ENCODE peak calls at places on chromosome 3, in seven cellular contexts. X, Y, B, R, F, T and A are unnamed samples.
A peak's percentile ranks its signal among the peaks of the same experiment; 100 is the strongest.

GRCh38 chr3:46482632-46483311 is 15.0 kb upstream of the RTP3 start:
- DNase-seq in X (no peak), Y (peak; percentile 6), B (no peak), R (no peak), F (no peak), T (no peak), A (no peak)

GRCh38 chr3:176075491-176075890 is 1121.8 kb downstream of the TBL1XR1 start:
- DNase-seq in X (no peak), Y (no peak), B (no peak), R (no peak), F (no peak), T (no peak), A (no peak)

GRCh38 chr3:139447486-139447885 is 28.8 kb downstream of the RBP2 start:
- DNase-seq in X (no peak), Y (no peak), B (no peak), R (no peak), F (no peak), T (no peak), A (no peak)

GRCh38 chr3:49705390-49705960 is 14.0 kb downstream of the AMIGO3 start:
- DNase-seq in X (no peak), Y (no peak), B (no peak), R (no peak), F (no peak), T (no peak), A (no peak)

GRCh38 chr3:30319713-30320112 is 286.7 kb upstream of the TGFBR2 start:
- DNase-seq in X (peak; percentile 59), Y (no peak), B (peak; percentile 71), R (peak; percentile 27), F (no peak), T (no peak), A (peak; percentile 72)

GRCh38 chr3:142027713-142028112 is 121.6 kb downstream of the TFDP2 start:
- DNase-seq in X (no peak), Y (no peak), B (peak; percentile 6), R (no peak), F (no peak), T (no peak), A (no peak)

GRCh38 chr3:98680723-98681122 is 82.4 kb upstream of the ST3GAL6 start:
- DNase-seq in X (no peak), Y (no peak), B (no peak), R (no peak), F (no peak), T (no peak), A (no peak)

GRCh38 chr3:180183346-180183745 is 146.6 kb upstream of the PEX5L start:
- DNase-seq in X (no peak), Y (no peak), B (no peak), R (no peak), F (no peak), T (no peak), A (no peak)

GRCh38 chr3:161503271-161503670 is 6.7 kb downstream of the OTOL1 start:
- DNase-seq in X (no peak), Y (no peak), B (no peak), R (no peak), F (no peak), T (no peak), A (no peak)

GRCh38 chr3:167565489-167565888 is 88.3 kb downstream of the WDR49 start:
- DNase-seq in X (no peak), Y (no peak), B (no peak), R (no peak), F (no peak), T (no peak), A (no peak)

GRCh38 chr3:104604326-104605010 is 762.2 kb upstream of the ALCAM start:
- DNase-seq in X (no peak), Y (no peak), B (no peak), R (no peak), F (no peak), T (no peak), A (no peak)

GRCh38 chr3:180680097-180680430 is 775 bp upstream of the CCDC39 start:
- DNase-seq in X (no peak), Y (no peak), B (peak; percentile 32), R (no peak), F (no peak), T (peak; percentile 10), A (no peak)

GRCh38 chr3:108493862-108494261 is 16.5 kb downstream of the MYH15 start:
- DNase-seq in X (no peak), Y (no peak), B (peak; percentile 31), R (no peak), F (no peak), T (no peak), A (peak; percentile 52)

GRCh38 chr3:110738531-110738930 is 333.1 kb upstream of the NECTIN3 start:
- DNase-seq in X (no peak), Y (no peak), B (no peak), R (no peak), F (no peak), T (no peak), A (no peak)

GRCh38 chr3:38345879-38346583 is 554 bp upstream of the XYLB start:
- DNase-seq in X (no peak), Y (no peak), B (no peak), R (no peak), F (no peak), T (no peak), A (no peak)
- H3K4me3 ChIP-seq in X (no peak overlapping the region), Y (peak overlapping the region; percentile 94), B (no peak overlapping the region), R (peak overlapping the region; percentile 71), F (no peak overlapping the region), T (peak overlapping the region; percentile 58), A (peak overlapping the region; percentile 70)

DNA sequence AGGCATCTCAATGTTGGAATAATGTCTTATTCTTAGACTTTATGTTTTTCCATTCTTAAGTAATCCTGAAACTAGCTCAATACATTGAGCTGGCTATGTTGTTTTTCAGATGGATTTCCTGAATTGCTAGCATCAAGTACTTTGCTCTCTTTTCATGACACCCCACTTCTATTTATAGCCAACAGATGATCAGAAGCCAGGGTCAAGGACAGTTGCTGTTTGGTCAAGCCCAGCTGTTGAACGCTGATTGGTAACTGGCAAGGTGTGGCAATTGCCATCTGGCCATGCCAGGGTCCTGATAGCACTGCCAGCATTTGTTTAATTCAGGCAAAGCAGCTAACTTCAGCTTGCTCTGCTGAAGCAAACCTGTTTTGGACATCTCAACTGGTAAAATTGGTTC is 46.2 kb upstream of the PLCL2 start:
- DNase-seq in X (peak; percentile 53), Y (peak; percentile 92), B (no peak), R (peak; percentile 78), F (no peak), T (no peak), A (peak; percentile 67)
- H3K27ac ChIP-seq in X (peak overlapping the region; percentile 76), Y (peak overlapping the region; percentile 77), B (no peak overlapping the region), R (peak overlapping the region; percentile 79), F (no peak overlapping the region), T (no peak overlapping the region), A (no peak overlapping the region)

GRCh38 chr3:1007890-1008289 is 84.9 kb upstream of the CNTN6 start:
- DNase-seq in X (no peak), Y (no peak), B (no peak), R (no peak), F (no peak), T (no peak), A (no peak)

GRCh38 chr3:1010228-1010627 is 82.6 kb upstream of the CNTN6 start:
- DNase-seq in X (no peak), Y (no peak), B (no peak), R (no peak), F (no peak), T (no peak), A (no peak)
- H3K9me3 ChIP-seq in X (no peaks in the 10 kb centered on the region), Y (no peaks in the 10 kb centered on the region), B (peaks cover 5% of the 10 kb centered on the region), R (no peaks in the 10 kb centered on the region), F (no peaks in the 10 kb centered on the region), T (no peaks in the 10 kb centered on the region), A (no peaks in the 10 kb centered on the region)

DNA sequence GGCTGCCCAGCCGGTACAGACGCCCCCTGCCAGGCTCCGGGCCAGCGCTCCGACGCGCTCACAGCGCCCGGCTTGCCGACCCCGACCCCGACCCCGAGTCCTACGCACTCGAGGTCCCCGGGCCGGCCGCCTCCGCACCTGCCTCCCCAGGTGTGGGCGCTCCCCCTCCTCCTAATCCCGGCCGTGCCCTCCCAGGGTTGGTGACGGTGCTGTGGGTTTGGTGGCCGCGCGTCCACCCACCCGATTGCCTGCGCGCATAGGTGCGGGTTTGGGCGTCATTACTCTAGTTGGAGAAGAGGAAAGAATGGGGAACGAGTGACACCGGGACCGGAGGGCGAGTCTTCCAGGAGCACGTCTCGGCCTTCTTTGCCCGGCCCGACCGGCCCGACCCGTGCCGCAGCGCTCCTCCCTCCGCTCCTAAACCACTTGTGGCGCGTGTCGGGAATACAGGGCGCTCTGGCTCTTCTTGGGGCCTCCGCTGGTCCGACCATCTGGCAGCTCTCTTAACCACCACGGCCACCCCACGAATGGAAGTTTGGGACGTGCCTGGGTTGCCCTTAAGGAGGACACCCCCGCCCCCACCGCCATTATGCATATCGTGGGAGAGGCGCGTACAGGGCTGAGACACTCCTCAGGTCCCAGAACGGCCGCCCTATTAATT is 814 bp upstream of the THRB start:
- DNase-seq in X (peak; percentile 84), Y (peak; percentile 69), B (peak; percentile 61), R (peak; percentile 75), F (no peak), T (no peak), A (peak; percentile 84)
- H3K4me3 ChIP-seq in X (peak overlapping the region; percentile 59), Y (peak overlapping the region; percentile 68), B (peak overlapping the region; percentile 93), R (peak overlapping the region; percentile 78), F (no peak overlapping the region), T (peak overlapping the region; percentile 88), A (peak overlapping the region; percentile 51)

DNA sequence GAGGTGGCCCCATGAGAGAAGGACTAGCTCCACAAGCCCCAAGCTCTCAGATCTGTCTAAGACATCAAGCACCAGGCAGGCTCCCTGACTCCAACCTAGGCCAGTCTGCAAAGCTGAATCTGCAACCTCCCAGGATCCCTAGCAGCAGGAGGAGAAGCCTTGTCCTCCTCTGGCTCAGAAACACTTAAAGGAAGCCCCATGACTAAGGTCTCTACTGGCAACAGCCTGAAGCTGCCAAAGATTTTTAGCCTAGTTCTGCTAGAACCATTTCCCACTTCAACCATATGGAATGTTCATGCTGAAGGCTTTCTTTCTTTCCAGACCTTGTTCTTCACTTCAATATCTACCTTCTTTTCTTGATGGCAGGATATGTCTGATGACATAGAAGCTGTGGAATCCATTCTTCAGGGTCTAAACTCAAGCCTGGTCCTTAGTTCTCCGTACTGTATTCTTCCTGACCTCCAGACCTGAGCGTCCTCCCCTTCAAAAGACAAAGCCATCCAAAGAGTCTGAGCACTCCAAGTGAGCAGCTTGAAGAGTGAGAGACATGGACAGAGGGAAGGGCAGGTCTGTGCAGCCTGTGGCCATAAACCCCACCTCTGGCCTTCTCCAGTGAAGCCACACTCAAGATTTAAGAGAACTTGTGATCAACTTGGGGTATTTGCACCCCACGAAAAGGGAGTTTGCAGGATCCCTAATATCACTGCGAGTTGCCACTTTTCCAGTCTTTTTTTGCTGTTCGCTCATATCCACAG is 23.1 kb downstream of the SST start:
- DNase-seq in X (no peak), Y (no peak), B (no peak), R (no peak), F (no peak), T (no peak), A (no peak)
- H3K27ac ChIP-seq in X (no peak overlapping the region), Y (no peak overlapping the region), B (no peak overlapping the region), R (no peak overlapping the region), F (no peak overlapping the region), T (no peak overlapping the region), A (no peak overlapping the region)